ENCODE peak calls at places on chromosomes 1 and 21, in four cellular contexts. N is colonic mucosa, G is RWPE1, C is GM13977. P is an unnamed sample.

GRCh38 chr1:248622491-248623106 is 12.3 kb downstream of the OR2T11 start:
- DNase-seq in N (no peak), G (peak), C (peak), P (no peak)

GRCh38 chr1:214541693-214542092 is 9.7 kb downstream of the PTPN14 start:
- DNase-seq in N (no peak), G (no peak), C (no peak), P (no peak)

GRCh38 chr1:60376196-60376595 is 302.6 kb upstream of the C1orf87 start:
- DNase-seq in N (no peak), G (no peak), C (no peak), P (no peak)

GRCh38 chr1:84541679-84542078 is 32.6 kb downstream of the CTBS start:
- DNase-seq in N (no peak), G (no peak), C (no peak), P (no peak)

GRCh38 chr21:42767561-42767835 is 111.8 kb downstream of the WDR4 start:
- DNase-seq in N (no peak), G (no peak), C (no peak), P (no peak)

GRCh38 chr21:42671778-42672593 is 18.6 kb downstream of the PDE9A start:
- DNase-seq in N (no peak), G (no peak), C (no peak), P (peak)

GRCh38 chr1:99766378-99766800 is at the start of gene FRRS1:
- DNase-seq in N (peak), G (peak), C (peak), P (peak)

GRCh38 chr1:183032122-183032921 is 9.1 kb downstream of the LAMC1 start:
- DNase-seq in N (no peak), G (no peak), C (no peak), P (no peak)

DNA sequence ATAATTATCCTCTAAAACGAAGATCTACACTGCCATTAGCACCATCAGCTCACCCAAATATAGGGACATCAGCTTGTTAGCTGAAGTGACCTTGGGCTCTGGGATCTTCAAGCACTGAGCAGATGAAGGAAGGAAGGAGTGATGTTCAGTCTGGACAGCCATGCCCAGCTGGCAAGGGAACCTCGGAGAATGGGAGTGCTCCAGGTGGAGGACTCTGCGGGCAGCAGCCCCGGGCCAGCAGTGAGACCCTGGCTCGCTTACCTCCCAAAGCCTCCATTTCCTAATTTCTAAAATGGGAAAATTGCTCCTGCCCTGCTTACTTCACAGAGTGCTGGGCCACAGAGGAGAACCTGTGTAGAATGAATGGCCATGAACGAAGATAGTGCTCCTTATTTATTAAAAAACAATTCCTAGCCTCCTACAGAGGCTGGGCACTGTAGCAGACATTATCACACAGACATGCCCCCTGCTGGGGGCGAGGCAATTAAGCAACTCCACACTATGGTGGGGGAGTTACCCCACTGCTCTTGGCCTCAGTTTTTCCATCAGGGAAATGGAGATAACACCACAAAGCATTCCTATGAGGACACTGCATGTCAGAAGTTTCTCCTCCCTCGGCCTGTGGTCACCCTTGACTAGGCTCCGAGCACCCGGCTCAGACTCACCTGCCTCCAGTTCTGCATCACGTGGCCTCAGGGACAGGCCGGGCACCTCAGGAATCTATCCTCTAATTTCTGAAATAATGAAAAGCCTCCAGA is 117.6 kb downstream of the KCNN3 start:
- DNase-seq in N (no peak), G (no peak), C (no peak), P (peak)
- TF ChIP-seq CTCF in N (no peak), G (no peak), C (peak), P (peak)

DNA sequence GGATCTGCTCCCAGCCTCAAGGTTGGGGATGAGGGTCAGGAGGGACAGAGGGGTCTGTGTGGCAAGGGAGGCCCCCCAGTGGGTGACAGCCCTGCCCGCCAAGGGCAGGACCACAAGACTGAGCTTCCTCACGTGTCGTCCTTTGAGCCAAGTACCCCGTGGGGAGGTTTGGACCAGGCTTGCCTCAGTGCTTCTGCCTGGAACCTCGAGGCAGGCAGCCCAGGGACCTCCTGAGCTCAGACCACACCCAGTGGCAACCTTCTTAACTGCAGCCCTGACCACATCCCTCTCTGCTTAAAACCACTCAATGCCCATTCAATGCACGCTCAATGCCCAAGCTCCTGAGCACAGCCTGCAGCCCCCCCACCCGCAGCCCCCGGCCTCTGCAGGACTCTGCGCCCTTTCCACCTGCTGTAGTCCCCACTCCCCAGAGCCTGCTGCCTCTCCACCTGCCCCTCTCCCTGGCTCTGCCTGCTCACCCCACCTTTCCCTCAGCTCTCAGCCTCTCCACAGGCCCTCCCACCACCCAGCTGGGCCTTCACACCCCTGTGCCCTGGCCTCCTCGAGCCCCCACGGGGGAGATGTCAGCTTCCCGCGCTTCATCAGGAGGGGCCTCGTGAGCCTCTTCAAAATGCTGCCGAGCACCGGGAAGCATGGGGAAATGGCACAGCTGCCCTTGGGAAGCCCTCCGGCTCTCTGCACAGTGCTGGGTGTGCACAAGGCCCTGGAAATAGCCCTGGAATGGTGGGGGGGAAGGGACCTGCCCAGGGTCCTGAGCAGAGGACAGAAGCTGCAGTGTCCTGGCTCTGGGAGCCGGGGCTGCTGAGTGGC is 129.3 kb upstream of the VAMP3 start:
- DNase-seq in N (no peak), G (no peak), C (no peak), P (no peak)
- TF ChIP-seq CTCF in N (no peak), G (no peak), C (no peak), P (no peak)

DNA sequence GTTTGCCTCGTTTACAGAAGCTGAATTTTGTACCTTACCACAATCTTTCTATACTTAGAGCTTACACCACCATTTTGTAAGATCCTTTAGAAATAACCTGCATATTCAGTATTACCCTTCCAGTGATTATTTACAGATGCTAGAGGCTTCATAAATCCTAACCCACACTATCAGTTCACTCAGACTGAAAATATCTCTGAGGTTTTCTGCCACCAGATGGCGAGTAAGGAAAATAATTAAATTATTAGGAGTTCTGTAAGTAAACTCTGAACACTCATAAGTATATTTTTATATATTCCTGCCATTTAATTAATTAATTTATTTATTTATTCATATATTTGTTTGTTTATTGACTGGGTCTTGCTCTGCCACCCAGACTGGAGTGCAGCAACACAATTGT is 1635.2 kb downstream of the PLA2G4A start:
- DNase-seq in N (no peak), G (no peak), C (no peak), P (no peak)
- TF ChIP-seq CTCF in N (no peak), G (no peak), C (no peak), P (no peak)

DNA sequence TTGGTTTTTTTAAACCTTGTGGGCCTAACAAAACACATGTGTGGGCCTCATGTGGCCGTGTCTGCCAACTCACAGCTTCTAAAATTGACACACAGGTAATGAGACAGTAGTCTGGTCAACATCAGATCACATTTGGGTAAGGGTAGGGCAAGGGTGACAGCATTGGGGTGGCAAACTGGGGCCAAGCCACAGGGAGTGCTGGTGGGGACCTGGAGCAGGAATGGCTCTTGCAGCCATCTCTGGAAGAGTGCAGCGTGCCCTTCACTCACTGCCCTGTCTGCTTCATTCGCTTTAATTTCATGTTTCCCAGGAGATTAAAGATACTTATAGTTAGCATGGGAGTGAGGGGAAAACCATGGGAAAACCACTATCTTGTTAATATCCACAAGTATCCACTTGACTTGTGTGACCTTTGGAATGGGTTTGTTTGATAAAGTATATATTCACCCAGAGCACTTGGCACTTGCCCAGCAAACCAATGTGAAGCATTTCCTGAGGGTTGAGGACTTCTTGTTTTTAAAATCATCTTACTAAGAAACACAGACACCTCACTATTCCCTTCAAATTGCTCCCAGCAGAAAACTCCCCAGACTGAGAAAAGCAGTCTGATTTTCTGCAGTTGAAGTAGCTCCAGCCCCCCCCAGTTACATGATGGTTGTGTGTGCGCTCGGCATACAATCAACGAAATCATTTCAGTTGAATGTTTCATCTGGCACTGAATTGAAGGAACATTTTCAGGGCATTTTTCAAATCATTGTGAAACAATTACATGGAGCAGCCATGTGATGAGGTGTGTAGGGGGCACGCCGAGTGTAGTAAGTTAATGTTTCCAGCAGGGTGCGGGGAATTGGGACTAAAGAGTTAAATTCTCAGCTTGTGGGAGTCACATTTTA is 175.7 kb downstream of the VPS13D start:
- DNase-seq in N (peak), G (no peak), C (no peak), P (no peak)
- TF ChIP-seq CTCF in N (no peak), G (no peak), C (no peak), P (no peak)

DNA sequence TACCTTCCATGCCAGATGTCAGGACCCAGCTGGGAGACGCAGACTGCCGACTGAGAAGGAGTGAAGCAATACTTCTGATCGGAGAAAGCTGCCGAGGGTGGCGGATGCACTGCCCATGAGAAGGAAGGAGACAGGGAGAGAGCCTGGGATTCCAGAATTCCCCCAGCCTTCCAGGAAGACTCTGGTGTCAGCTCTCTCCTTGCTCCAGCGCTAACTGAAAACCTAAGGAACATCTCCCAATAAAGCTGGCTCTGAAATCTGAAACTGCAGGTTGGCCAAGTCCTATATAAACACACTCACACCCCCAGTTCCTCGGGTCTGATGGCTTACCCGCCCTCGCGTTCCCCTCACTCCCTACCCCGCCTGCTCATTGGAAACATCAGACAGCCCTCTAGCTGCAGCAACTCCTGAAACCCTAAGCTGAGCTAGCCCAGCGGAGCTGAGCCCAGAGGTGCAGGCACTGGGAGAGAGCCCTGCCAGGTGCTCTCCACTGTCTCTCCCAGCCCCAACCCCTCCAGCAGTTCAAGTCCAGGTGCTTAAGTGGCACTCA is 52.3 kb downstream of the PLEKHA6 start:
- DNase-seq in N (no peak), G (no peak), C (no peak), P (no peak)
- TF ChIP-seq CTCF in N (no peak), G (no peak), C (no peak), P (no peak)

GRCh38 chr1:1165485-1165884 is 8.2 kb upstream of the TTLL10 start:
- DNase-seq in N (no peak), G (no peak), C (no peak), P (no peak)
- TF ChIP-seq CTCF in N (no peak), G (no peak), C (no peak), P (no peak)

DNA sequence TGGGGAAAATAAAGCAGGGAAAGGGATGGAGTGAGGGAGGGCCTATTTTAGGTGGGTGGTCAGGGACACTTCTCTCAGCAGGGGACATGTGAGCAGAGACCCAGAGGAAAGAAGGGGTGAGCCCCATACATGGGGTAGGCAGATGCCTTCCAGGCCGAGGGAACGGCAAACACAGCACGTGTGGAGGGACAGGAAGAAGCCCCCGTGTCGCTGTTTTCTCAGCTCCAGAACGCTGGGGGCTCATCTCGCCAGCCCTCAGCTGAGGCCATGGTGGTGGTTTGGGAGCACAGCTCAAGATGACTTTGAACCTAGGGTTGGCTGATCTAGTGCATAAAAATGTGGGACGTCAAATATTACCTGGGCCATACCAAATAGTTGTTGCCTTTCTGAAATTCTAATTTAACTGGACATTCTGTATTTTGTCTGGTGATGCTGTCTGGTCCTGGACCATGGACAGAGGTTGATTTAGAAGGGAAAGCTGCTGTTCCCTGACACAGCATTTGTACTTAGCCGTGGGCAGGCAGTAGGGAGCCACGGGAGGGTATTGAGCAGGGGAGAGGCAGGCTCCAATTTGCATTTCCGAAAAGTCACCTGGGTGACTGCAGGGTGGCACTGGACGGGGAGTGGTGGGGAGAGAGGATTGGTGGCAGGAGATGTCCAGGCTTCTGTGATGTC is 53.1 kb upstream of the RUNX3 start:
- DNase-seq in N (no peak), G (no peak), C (no peak), P (no peak)
- TF ChIP-seq CTCF in N (no peak), G (no peak), C (no peak), P (no peak)